ENCODE peak calls at places on chromosomes 7 and 10, in nine cellular contexts. One of them, this sample, is unnamed.

GRCh38 chr10:1344846-1345245 is 288.7 kb downstream of the WDR37 start:
- DNase-seq in AG04449: no peak
- DNase-seq in cardiac muscle cell: no peak
- DNase-seq in GM23248: no peak
- DNase-seq in left ventricle myocardium inferior: no peak
- DNase-seq in A549: no peak
- DNase-seq in amniotic epithelial cell: no peak
- DNase-seq in ascending aorta: no peak
- DNase-seq in cerebellum: no peak
- DNase-seq in this sample: no peak

GRCh38 chr10:58266826-58267712 is 625 bp downstream of the IPMK start:
- DNase-seq in AG04449: no peak
- DNase-seq in cardiac muscle cell: peak; percentile 76
- DNase-seq in GM23248: peak; percentile 70
- DNase-seq in left ventricle myocardium inferior: peak; percentile 49
- DNase-seq in A549: peak; percentile 51
- DNase-seq in amniotic epithelial cell: peak; percentile 80
- DNase-seq in ascending aorta: peak; percentile 85
- DNase-seq in cerebellum: peak; percentile 16
- DNase-seq in this sample: peak; percentile 84

GRCh38 chr7:78492146-78492545 is 693.6 kb downstream of the PHTF2 start:
- DNase-seq in AG04449: no peak
- DNase-seq in cardiac muscle cell: no peak
- DNase-seq in GM23248: no peak
- DNase-seq in left ventricle myocardium inferior: no peak
- DNase-seq in A549: no peak
- DNase-seq in amniotic epithelial cell: no peak
- DNase-seq in ascending aorta: no peak
- DNase-seq in cerebellum: no peak
- DNase-seq in this sample: no peak

GRCh38 chr7:11472646-11473045 is 359.4 kb downstream of the THSD7A start:
- DNase-seq in AG04449: no peak
- DNase-seq in cardiac muscle cell: no peak
- DNase-seq in GM23248: no peak
- DNase-seq in left ventricle myocardium inferior: no peak
- DNase-seq in A549: no peak
- DNase-seq in amniotic epithelial cell: no peak
- DNase-seq in ascending aorta: no peak
- DNase-seq in cerebellum: no peak
- DNase-seq in this sample: no peak

GRCh38 chr7:117011419-117012260 is 58.3 kb downstream of the ST7 start:
- DNase-seq in AG04449: no peak
- DNase-seq in cardiac muscle cell: no peak
- DNase-seq in GM23248: no peak
- DNase-seq in left ventricle myocardium inferior: no peak
- DNase-seq in A549: no peak
- DNase-seq in amniotic epithelial cell: no peak
- DNase-seq in ascending aorta: no peak
- DNase-seq in cerebellum: no peak
- DNase-seq in this sample: no peak

GRCh38 chr7:69687739-69688431 is 89.6 kb downstream of the AUTS2 start:
- DNase-seq in AG04449: no peak
- DNase-seq in cardiac muscle cell: no peak
- DNase-seq in GM23248: no peak
- DNase-seq in left ventricle myocardium inferior: no peak
- DNase-seq in A549: no peak
- DNase-seq in amniotic epithelial cell: no peak
- DNase-seq in ascending aorta: no peak
- DNase-seq in cerebellum: no peak
- DNase-seq in this sample: no peak

GRCh38 chr10:80177781-80178636 is 27.3 kb downstream of the ANXA11 start:
- DNase-seq in AG04449: no peak
- DNase-seq in cardiac muscle cell: peak; percentile 68
- DNase-seq in GM23248: peak; percentile 74
- DNase-seq in left ventricle myocardium inferior: no peak
- DNase-seq in A549: no peak
- DNase-seq in amniotic epithelial cell: peak; percentile 84
- DNase-seq in ascending aorta: no peak
- DNase-seq in cerebellum: no peak
- DNase-seq in this sample: no peak

GRCh38 chr7:1557771-1558170 is 1.8 kb upstream of the TMEM184A start:
- DNase-seq in AG04449: no peak
- DNase-seq in cardiac muscle cell: no peak
- DNase-seq in GM23248: no peak
- DNase-seq in left ventricle myocardium inferior: no peak
- DNase-seq in A549: no peak
- DNase-seq in amniotic epithelial cell: no peak
- DNase-seq in ascending aorta: no peak
- DNase-seq in cerebellum: no peak
- DNase-seq in this sample: no peak

GRCh38 chr10:91349381-91349780 is 60.8 kb upstream of the HECTD2 start:
- DNase-seq in AG04449: peak; percentile 98
- DNase-seq in cardiac muscle cell: peak; percentile 89
- DNase-seq in GM23248: peak; percentile 93
- DNase-seq in left ventricle myocardium inferior: no peak
- DNase-seq in A549: peak; percentile 9
- DNase-seq in amniotic epithelial cell: peak; percentile 95
- DNase-seq in ascending aorta: peak; percentile 94
- DNase-seq in cerebellum: no peak
- DNase-seq in this sample: no peak

GRCh38 chr10:49649936-49650723 is 29.3 kb upstream of the C10orf53 start:
- DNase-seq in AG04449: no peak
- DNase-seq in cardiac muscle cell: no peak
- DNase-seq in GM23248: no peak
- DNase-seq in left ventricle myocardium inferior: no peak
- DNase-seq in A549: no peak
- DNase-seq in amniotic epithelial cell: no peak
- DNase-seq in ascending aorta: peak; percentile 25
- DNase-seq in cerebellum: no peak
- DNase-seq in this sample: no peak

GRCh38 chr7:37853468-37853867 is 5.1 kb downstream of the NME8 start:
- DNase-seq in AG04449: no peak
- DNase-seq in cardiac muscle cell: peak; percentile 12
- DNase-seq in GM23248: peak; percentile 6
- DNase-seq in left ventricle myocardium inferior: no peak
- DNase-seq in A549: peak; percentile 44
- DNase-seq in amniotic epithelial cell: no peak
- DNase-seq in ascending aorta: no peak
- DNase-seq in cerebellum: no peak
- DNase-seq in this sample: no peak